ENCODE peak calls at places on chromosome 10, in nine cellular contexts. One of them, this sample, is unnamed.
A peak's percentile ranks its signal among the peaks of the same experiment; 100 is the strongest.

GRCh38 chr10:28737096-28737495 is 59.8 kb downstream of the BAMBI start:
- DNase-seq in IMR-90: no peak
- DNase-seq in PC-9: no peak
- DNase-seq in H1: no peak
- DNase-seq in neuronal stem cell: no peak
- DNase-seq in OCI-LY7: no peak
- DNase-seq in HCT116: no peak
- DNase-seq in GM23248: no peak
- DNase-seq in PC-3: no peak
- DNase-seq in this sample: no peak

GRCh38 chr10:77267703-77268630 is 369.6 kb downstream of the KCNMA1 start:
- DNase-seq in HCT116: no peak
- DNase-seq in neuronal stem cell: no peak
- DNase-seq in IMR-90: peak; percentile 65
- DNase-seq in GM23248: no peak
- DNase-seq in H1: no peak
- DNase-seq in PC-3: no peak
- DNase-seq in PC-9: no peak
- DNase-seq in OCI-LY7: no peak
- DNase-seq in this sample: peak; percentile 58

GRCh38 chr10:48603421-48604038 is 1.3 kb downstream of the ARHGAP22 start:
- DNase-seq in H1: peak; percentile 41
- DNase-seq in GM23248: peak; percentile 69
- DNase-seq in PC-3: peak; percentile 29
- DNase-seq in neuronal stem cell: no peak
- DNase-seq in OCI-LY7: no peak
- DNase-seq in HCT116: no peak
- DNase-seq in IMR-90: peak; percentile 35
- DNase-seq in PC-9: no peak
- DNase-seq in this sample: peak; percentile 88

GRCh38 chr10:77763453-77764430 is 126.1 kb upstream of the KCNMA1 start:
- DNase-seq in H1: no peak
- DNase-seq in GM23248: peak; percentile 22
- DNase-seq in IMR-90: no peak
- DNase-seq in PC-3: peak; percentile 52
- DNase-seq in HCT116: no peak
- DNase-seq in PC-9: peak; percentile 31
- DNase-seq in neuronal stem cell: no peak
- DNase-seq in OCI-LY7: no peak
- DNase-seq in this sample: no peak

GRCh38 chr10:129035052-129035805 is 431.8 kb upstream of the MGMT start:
- DNase-seq in H1: no peak
- DNase-seq in IMR-90: no peak
- DNase-seq in GM23248: peak; percentile 19
- DNase-seq in neuronal stem cell: no peak
- DNase-seq in PC-9: no peak
- DNase-seq in OCI-LY7: no peak
- DNase-seq in PC-3: no peak
- DNase-seq in HCT116: no peak
- DNase-seq in this sample: no peak

GRCh38 chr10:70331486-70332268 is 47.9 kb upstream of the NPFFR1 start:
- DNase-seq in neuronal stem cell: no peak
- DNase-seq in GM23248: peak; percentile 88
- DNase-seq in PC-9: peak; percentile 98
- DNase-seq in PC-3: peak; percentile 99
- DNase-seq in OCI-LY7: peak; percentile 93
- DNase-seq in IMR-90: peak; percentile 93
- DNase-seq in HCT116: peak; percentile 96
- DNase-seq in H1: no peak
- DNase-seq in this sample: peak; percentile 97

GRCh38 chr10:72234560-72235095 is 18.6 kb upstream of the ASCC1 start:
- DNase-seq in H1: no peak
- DNase-seq in PC-3: no peak
- DNase-seq in HCT116: no peak
- DNase-seq in neuronal stem cell: no peak
- DNase-seq in OCI-LY7: no peak
- DNase-seq in IMR-90: no peak
- DNase-seq in PC-9: no peak
- DNase-seq in GM23248: no peak
- DNase-seq in this sample: no peak

GRCh38 chr10:70634011-70634410 is 31.5 kb upstream of the PRF1 start:
- DNase-seq in PC-3: no peak
- DNase-seq in HCT116: peak; percentile 48
- DNase-seq in neuronal stem cell: no peak
- DNase-seq in OCI-LY7: no peak
- DNase-seq in GM23248: peak; percentile 35
- DNase-seq in PC-9: no peak
- DNase-seq in IMR-90: no peak
- DNase-seq in H1: peak; percentile 53
- DNase-seq in this sample: no peak

GRCh38 chr10:126880926-126881325 is 24.3 kb upstream of the DOCK1 start:
- DNase-seq in PC-9: no peak
- DNase-seq in GM23248: peak; percentile 54
- DNase-seq in neuronal stem cell: no peak
- DNase-seq in HCT116: no peak
- DNase-seq in OCI-LY7: no peak
- DNase-seq in PC-3: no peak
- DNase-seq in IMR-90: no peak
- DNase-seq in H1: no peak
- DNase-seq in this sample: no peak

GRCh38 chr10:9297580-9297979 is 1243.1 kb downstream of the GATA3 start:
- DNase-seq in H1: no peak
- DNase-seq in OCI-LY7: no peak
- DNase-seq in HCT116: no peak
- DNase-seq in PC-9: no peak
- DNase-seq in neuronal stem cell: peak; percentile 17
- DNase-seq in IMR-90: no peak
- DNase-seq in GM23248: no peak
- DNase-seq in PC-3: no peak
- DNase-seq in this sample: no peak

GRCh38 chr10:90935581-90936292 is 14.8 kb upstream of the ANKRD1 start:
- DNase-seq in H1: no peak
- DNase-seq in GM23248: no peak
- DNase-seq in PC-3: no peak
- DNase-seq in PC-9: peak; percentile 72
- DNase-seq in neuronal stem cell: no peak
- DNase-seq in OCI-LY7: no peak
- DNase-seq in HCT116: no peak
- DNase-seq in IMR-90: peak; percentile 19
- DNase-seq in this sample: no peak

GRCh38 chr10:28530751-28531150 is 2.2 kb upstream of the WAC start:
- DNase-seq in neuronal stem cell: no peak
- DNase-seq in H1: no peak
- DNase-seq in GM23248: peak; percentile 53
- DNase-seq in PC-3: no peak
- DNase-seq in IMR-90: peak; percentile 39
- DNase-seq in OCI-LY7: no peak
- DNase-seq in PC-9: no peak
- DNase-seq in HCT116: no peak
- DNase-seq in this sample: peak; percentile 75

GRCh38 chr10:128476845-128477244 is 350.6 kb upstream of the MKI67 start:
- DNase-seq in IMR-90: no peak
- DNase-seq in HCT116: no peak
- DNase-seq in neuronal stem cell: no peak
- DNase-seq in H1: no peak
- DNase-seq in PC-3: no peak
- DNase-seq in PC-9: no peak
- DNase-seq in GM23248: no peak
- DNase-seq in OCI-LY7: no peak
- DNase-seq in this sample: peak; percentile 41

GRCh38 chr10:8404721-8405120 is 350.2 kb downstream of the GATA3 start:
- DNase-seq in PC-3: peak; percentile 47
- DNase-seq in neuronal stem cell: no peak
- DNase-seq in PC-9: peak; percentile 77
- DNase-seq in H1: no peak
- DNase-seq in OCI-LY7: no peak
- DNase-seq in HCT116: no peak
- DNase-seq in IMR-90: no peak
- DNase-seq in GM23248: no peak
- DNase-seq in this sample: no peak

GRCh38 chr10:31374146-31374696 is 55.2 kb downstream of the ZEB1 start:
- DNase-seq in GM23248: peak; percentile 56
- DNase-seq in HCT116: no peak
- DNase-seq in IMR-90: peak; percentile 59
- DNase-seq in OCI-LY7: no peak
- DNase-seq in H1: no peak
- DNase-seq in PC-3: no peak
- DNase-seq in neuronal stem cell: no peak
- DNase-seq in PC-9: no peak
- DNase-seq in this sample: no peak
- H3K4me1 ChIP-seq in GM23248: peaks cover 24% of the 10 kb centered on the region
- H3K4me1 ChIP-seq in HCT116: no peaks in the 10 kb centered on the region
- H3K4me1 ChIP-seq in IMR-90: peaks cover 2% of the 10 kb centered on the region
- H3K4me1 ChIP-seq in OCI-LY7: no peaks in the 10 kb centered on the region
- H3K4me1 ChIP-seq in H1: no peaks in the 10 kb centered on the region
- H3K4me1 ChIP-seq in PC-3: no peaks in the 10 kb centered on the region
- H3K4me1 ChIP-seq in neuronal stem cell: no peaks in the 10 kb centered on the region
- H3K4me1 ChIP-seq in PC-9: no peaks in the 10 kb centered on the region
- H3K4me1 ChIP-seq in this sample: no peaks in the 10 kb centered on the region

GRCh38 chr10:89861584-89862287 is 160.3 kb downstream of the KIF20B start:
- DNase-seq in H1: no peak
- DNase-seq in GM23248: peak; percentile 82
- DNase-seq in IMR-90: peak; percentile 42
- DNase-seq in neuronal stem cell: no peak
- DNase-seq in HCT116: peak; percentile 40
- DNase-seq in PC-9: peak; percentile 42
- DNase-seq in OCI-LY7: no peak
- DNase-seq in PC-3: peak; percentile 52
- DNase-seq in this sample: peak; percentile 73

GRCh38 chr10:89857399-89857798 is 156.0 kb downstream of the KIF20B start:
- DNase-seq in H1: no peak
- DNase-seq in HCT116: no peak
- DNase-seq in IMR-90: peak; percentile 52
- DNase-seq in PC-3: no peak
- DNase-seq in OCI-LY7: no peak
- DNase-seq in PC-9: no peak
- DNase-seq in GM23248: no peak
- DNase-seq in neuronal stem cell: no peak
- DNase-seq in this sample: no peak

GRCh38 chr10:89861199-89861573 is 159.8 kb downstream of the KIF20B start:
- DNase-seq in H1: no peak
- DNase-seq in PC-3: no peak
- DNase-seq in GM23248: no peak
- DNase-seq in HCT116: no peak
- DNase-seq in PC-9: no peak
- DNase-seq in OCI-LY7: no peak
- DNase-seq in IMR-90: no peak
- DNase-seq in neuronal stem cell: no peak
- DNase-seq in this sample: no peak
- H2AFZ ChIP-seq in H1: no peak overlapping the region
- H2AFZ ChIP-seq in PC-3: peak overlapping the region; percentile 52
- H2AFZ ChIP-seq in GM23248: peak overlapping the region; percentile 75
- H2AFZ ChIP-seq in HCT116: peak overlapping the region; percentile 95
- H2AFZ ChIP-seq in PC-9: no peak overlapping the region
- H2AFZ ChIP-seq in OCI-LY7: no peak overlapping the region
- H2AFZ ChIP-seq in IMR-90: no peak overlapping the region
- H2AFZ ChIP-seq in neuronal stem cell: peak overlapping the region; percentile 56
- H2AFZ ChIP-seq in this sample: peak overlapping the region; percentile 92

GRCh38 chr10:43131906-43132305 is 6.3 kb upstream of the CSGALNACT2 start:
- DNase-seq in PC-3: no peak
- DNase-seq in GM23248: no peak
- DNase-seq in IMR-90: no peak
- DNase-seq in OCI-LY7: no peak
- DNase-seq in HCT116: no peak
- DNase-seq in H1: no peak
- DNase-seq in PC-9: no peak
- DNase-seq in neuronal stem cell: no peak
- DNase-seq in this sample: no peak

GRCh38 chr10:43134126-43134905 is 3.9 kb upstream of the CSGALNACT2 start:
- DNase-seq in OCI-LY7: peak; percentile 73
- DNase-seq in PC-9: peak; percentile 50
- DNase-seq in IMR-90: no peak
- DNase-seq in GM23248: no peak
- DNase-seq in H1: no peak
- DNase-seq in HCT116: no peak
- DNase-seq in PC-3: peak; percentile 72
- DNase-seq in neuronal stem cell: no peak
- DNase-seq in this sample: peak; percentile 19

GRCh38 chr10:43135064-43135463 is 3.2 kb upstream of the CSGALNACT2 start:
- DNase-seq in OCI-LY7: no peak
- DNase-seq in GM23248: no peak
- DNase-seq in H1: no peak
- DNase-seq in PC-9: no peak
- DNase-seq in HCT116: no peak
- DNase-seq in neuronal stem cell: no peak
- DNase-seq in IMR-90: no peak
- DNase-seq in PC-3: no peak
- DNase-seq in this sample: no peak

GRCh38 chr10:43132796-43133195 is 5.4 kb upstream of the CSGALNACT2 start:
- DNase-seq in H1: no peak
- DNase-seq in IMR-90: no peak
- DNase-seq in PC-9: no peak
- DNase-seq in neuronal stem cell: no peak
- DNase-seq in OCI-LY7: no peak
- DNase-seq in HCT116: no peak
- DNase-seq in GM23248: no peak
- DNase-seq in PC-3: no peak
- DNase-seq in this sample: no peak

GRCh38 chr10:43133196-43133808 is 4.9 kb upstream of the CSGALNACT2 start:
- DNase-seq in neuronal stem cell: no peak
- DNase-seq in HCT116: no peak
- DNase-seq in IMR-90: no peak
- DNase-seq in OCI-LY7: no peak
- DNase-seq in H1: no peak
- DNase-seq in PC-9: no peak
- DNase-seq in GM23248: no peak
- DNase-seq in PC-3: no peak
- DNase-seq in this sample: peak; percentile 17
- H3K4me1 ChIP-seq in neuronal stem cell: peaks cover 1% of the 10 kb centered on the region
- H3K4me1 ChIP-seq in HCT116: peaks cover 18% of the 10 kb centered on the region
- H3K4me1 ChIP-seq in IMR-90: peaks cover 13% of the 10 kb centered on the region
- H3K4me1 ChIP-seq in OCI-LY7: peaks cover 75% of the 10 kb centered on the region
- H3K4me1 ChIP-seq in H1: no peaks in the 10 kb centered on the region
- H3K4me1 ChIP-seq in PC-9: peaks cover 23% of the 10 kb centered on the region
- H3K4me1 ChIP-seq in GM23248: peaks cover 25% of the 10 kb centered on the region
- H3K4me1 ChIP-seq in PC-3: peaks cover 33% of the 10 kb centered on the region
- H3K4me1 ChIP-seq in this sample: peaks cover 24% of the 10 kb centered on the region

DNA sequence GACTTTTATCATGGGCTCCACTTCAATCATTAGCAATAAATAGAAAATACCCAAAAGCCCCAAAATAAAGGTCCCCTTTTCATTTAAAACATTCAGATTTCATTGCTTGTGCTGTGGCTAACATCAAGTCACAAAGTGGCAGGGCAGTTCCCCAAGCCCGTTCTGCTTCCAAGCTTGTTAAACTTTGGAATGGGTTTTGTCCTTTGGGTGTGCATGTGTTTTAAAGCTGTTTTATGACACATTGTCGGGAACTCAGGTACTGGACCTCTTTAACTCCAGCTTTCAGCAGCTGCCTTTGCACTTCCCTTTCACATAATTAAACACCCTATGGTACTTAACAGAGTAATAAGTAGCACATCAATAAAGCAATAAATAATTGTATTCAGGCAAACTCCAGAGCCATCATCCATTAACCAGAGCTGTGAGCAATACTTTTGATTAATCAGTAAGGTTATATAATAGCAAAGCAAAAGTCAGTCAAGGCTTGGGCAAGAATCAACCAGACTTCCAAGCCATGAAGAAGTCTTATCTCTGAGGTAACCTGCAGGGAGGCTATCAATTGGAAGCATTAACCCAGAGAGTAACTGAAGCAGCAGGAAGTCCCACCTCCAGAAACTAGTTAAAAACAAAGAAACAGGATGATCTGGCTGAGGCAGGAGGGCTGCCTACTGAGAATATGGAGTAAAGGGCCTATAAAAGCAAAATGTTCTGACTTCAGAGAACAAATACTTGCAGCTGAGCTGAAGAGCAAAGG is 56.1 kb upstream of the ARID5B start:
- DNase-seq in PC-9: no peak
- DNase-seq in neuronal stem cell: no peak
- DNase-seq in IMR-90: no peak
- DNase-seq in OCI-LY7: no peak
- DNase-seq in PC-3: peak; percentile 43
- DNase-seq in H1: no peak
- DNase-seq in GM23248: no peak
- DNase-seq in HCT116: no peak
- DNase-seq in this sample: no peak
- H2AFZ ChIP-seq in PC-9: no peak overlapping the region
- H2AFZ ChIP-seq in neuronal stem cell: no peak overlapping the region
- H2AFZ ChIP-seq in IMR-90: peak overlapping the region; percentile 34
- H2AFZ ChIP-seq in OCI-LY7: no peak overlapping the region
- H2AFZ ChIP-seq in PC-3: peak overlapping the region; percentile 9
- H2AFZ ChIP-seq in H1: no peak overlapping the region
- H2AFZ ChIP-seq in GM23248: no peak overlapping the region
- H2AFZ ChIP-seq in HCT116: no peak overlapping the region
- H2AFZ ChIP-seq in this sample: peak overlapping the region; percentile 38

This sample was measured in osteoblast.